ENCODE peak calls at places on chromosomes 3 and 15, in four cellular contexts. One of them, this sample, is unnamed.

GRCh38 chr15:62895139-62895866 is 147.2 kb upstream of the TPM1 start:
- DNase-seq in transverse colon: no peak
- DNase-seq in spleen: no peak
- DNase-seq in AG04450: peak
- DNase-seq in this sample: no peak

GRCh38 chr3:53082736-53083135 is 36.9 kb upstream of the SFMBT1 start:
- DNase-seq in transverse colon: no peak
- DNase-seq in spleen: no peak
- DNase-seq in AG04450: no peak
- DNase-seq in this sample: no peak

GRCh38 chr3:102182162-102182561 is 252.7 kb upstream of the ZPLD1 start:
- DNase-seq in transverse colon: no peak
- DNase-seq in spleen: no peak
- DNase-seq in AG04450: no peak
- DNase-seq in this sample: no peak

GRCh38 chr15:51842265-51842664 is 12.8 kb downstream of the TMOD3 start:
- DNase-seq in transverse colon: no peak
- DNase-seq in spleen: no peak
- DNase-seq in AG04450: no peak
- DNase-seq in this sample: no peak

GRCh38 chr3:123169492-123169929 is 32.2 kb upstream of the SEC22A start:
- DNase-seq in transverse colon: no peak
- DNase-seq in spleen: no peak
- DNase-seq in AG04450: no peak
- DNase-seq in this sample: no peak

GRCh38 chr3:194346035-194346434 is 5.1 kb downstream of the CPN2 start:
- DNase-seq in transverse colon: no peak
- DNase-seq in spleen: no peak
- DNase-seq in AG04450: no peak
- DNase-seq in this sample: no peak

GRCh38 chr3:112568642-112569041 is 6.8 kb downstream of the SLC35A5 start:
- DNase-seq in transverse colon: no peak
- DNase-seq in spleen: no peak
- DNase-seq in AG04450: no peak
- DNase-seq in this sample: no peak

GRCh38 chr15:85443593-85444328 is 63.4 kb downstream of the AKAP13 start:
- DNase-seq in transverse colon: no peak
- DNase-seq in spleen: no peak
- DNase-seq in AG04450: no peak
- DNase-seq in this sample: no peak

GRCh38 chr3:107247116-107247515 is 130.1 kb upstream of the CCDC54 start:
- DNase-seq in transverse colon: no peak
- DNase-seq in spleen: no peak
- DNase-seq in AG04450: no peak
- DNase-seq in this sample: no peak

GRCh38 chr3:9808345-9809037 is 1.6 kb upstream of the TTLL3 start:
- DNase-seq in transverse colon: peak
- DNase-seq in spleen: peak
- DNase-seq in AG04450: no peak
- DNase-seq in this sample: peak
- TF ChIP-seq CTCF in transverse colon: peak
- TF ChIP-seq CTCF in spleen: peak
- TF ChIP-seq CTCF in AG04450: peak
- TF ChIP-seq CTCF in this sample: no peak

DNA sequence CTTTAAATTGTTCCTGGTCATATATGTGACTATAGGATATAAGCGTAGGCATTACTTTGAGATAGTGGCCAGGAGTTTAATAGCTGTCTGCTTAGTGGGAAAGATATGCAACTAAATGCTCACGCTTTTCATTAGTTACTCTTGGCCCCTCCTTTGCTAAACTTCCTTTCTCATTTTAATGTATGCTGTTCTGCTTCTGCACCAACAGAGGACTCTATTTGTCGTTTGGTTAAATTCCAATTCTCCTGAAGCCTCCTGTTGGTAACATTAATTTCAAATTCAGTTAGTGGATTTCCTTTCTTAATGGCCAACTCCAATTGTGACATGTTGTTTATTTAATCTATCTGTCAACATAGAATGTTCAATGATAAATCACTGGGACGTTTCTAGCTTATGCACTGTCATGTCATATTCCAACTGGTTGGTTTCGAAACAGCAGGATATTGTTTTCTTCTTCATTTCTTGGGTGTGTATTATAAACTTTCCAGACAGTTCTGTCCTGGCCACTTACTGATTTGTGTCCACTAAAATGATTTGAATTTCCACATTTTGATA is 467.4 kb upstream of the BCHE start:
- DNase-seq in transverse colon: no peak
- DNase-seq in spleen: no peak
- DNase-seq in AG04450: no peak
- DNase-seq in this sample: no peak
- TF ChIP-seq CTCF in transverse colon: no peak
- TF ChIP-seq CTCF in spleen: no peak
- TF ChIP-seq CTCF in AG04450: no peak
- TF ChIP-seq CTCF in this sample: no peak

GRCh38 chr3:143358793-143359491 is 239.4 kb downstream of the CHST2 start:
- DNase-seq in transverse colon: no peak
- DNase-seq in spleen: no peak
- DNase-seq in AG04450: no peak
- DNase-seq in this sample: no peak

GRCh38 chr3:143360244-143360643 is 240.7 kb downstream of the CHST2 start:
- DNase-seq in transverse colon: no peak
- DNase-seq in spleen: no peak
- DNase-seq in AG04450: no peak
- DNase-seq in this sample: no peak

GRCh38 chr3:143361589-143361988 is 242.0 kb downstream of the CHST2 start:
- DNase-seq in transverse colon: no peak
- DNase-seq in spleen: no peak
- DNase-seq in AG04450: no peak
- DNase-seq in this sample: no peak

GRCh38 chr3:143354342-143354741 is 234.8 kb downstream of the CHST2 start:
- DNase-seq in transverse colon: no peak
- DNase-seq in spleen: no peak
- DNase-seq in AG04450: no peak
- DNase-seq in this sample: no peak

GRCh38 chr3:143358155-143358792 is 238.7 kb downstream of the CHST2 start:
- DNase-seq in transverse colon: no peak
- DNase-seq in spleen: no peak
- DNase-seq in AG04450: no peak
- DNase-seq in this sample: no peak
- TF ChIP-seq CTCF in transverse colon: no peak
- TF ChIP-seq CTCF in spleen: no peak
- TF ChIP-seq CTCF in AG04450: no peak
- TF ChIP-seq CTCF in this sample: no peak

GRCh38 chr3:20250314-20250713 is 64.3 kb upstream of the SGO1 start:
- DNase-seq in transverse colon: no peak
- DNase-seq in spleen: no peak
- DNase-seq in AG04450: no peak
- DNase-seq in this sample: no peak

GRCh38 chr3:20256144-20256543 is 70.1 kb upstream of the SGO1 start:
- DNase-seq in transverse colon: no peak
- DNase-seq in spleen: no peak
- DNase-seq in AG04450: no peak
- DNase-seq in this sample: no peak

GRCh38 chr3:20250786-20251185 is 64.8 kb upstream of the SGO1 start:
- DNase-seq in transverse colon: no peak
- DNase-seq in spleen: no peak
- DNase-seq in AG04450: no peak
- DNase-seq in this sample: no peak

GRCh38 chr3:20258371-20258770 is 72.4 kb upstream of the SGO1 start:
- DNase-seq in transverse colon: no peak
- DNase-seq in spleen: no peak
- DNase-seq in AG04450: no peak
- DNase-seq in this sample: no peak

DNA sequence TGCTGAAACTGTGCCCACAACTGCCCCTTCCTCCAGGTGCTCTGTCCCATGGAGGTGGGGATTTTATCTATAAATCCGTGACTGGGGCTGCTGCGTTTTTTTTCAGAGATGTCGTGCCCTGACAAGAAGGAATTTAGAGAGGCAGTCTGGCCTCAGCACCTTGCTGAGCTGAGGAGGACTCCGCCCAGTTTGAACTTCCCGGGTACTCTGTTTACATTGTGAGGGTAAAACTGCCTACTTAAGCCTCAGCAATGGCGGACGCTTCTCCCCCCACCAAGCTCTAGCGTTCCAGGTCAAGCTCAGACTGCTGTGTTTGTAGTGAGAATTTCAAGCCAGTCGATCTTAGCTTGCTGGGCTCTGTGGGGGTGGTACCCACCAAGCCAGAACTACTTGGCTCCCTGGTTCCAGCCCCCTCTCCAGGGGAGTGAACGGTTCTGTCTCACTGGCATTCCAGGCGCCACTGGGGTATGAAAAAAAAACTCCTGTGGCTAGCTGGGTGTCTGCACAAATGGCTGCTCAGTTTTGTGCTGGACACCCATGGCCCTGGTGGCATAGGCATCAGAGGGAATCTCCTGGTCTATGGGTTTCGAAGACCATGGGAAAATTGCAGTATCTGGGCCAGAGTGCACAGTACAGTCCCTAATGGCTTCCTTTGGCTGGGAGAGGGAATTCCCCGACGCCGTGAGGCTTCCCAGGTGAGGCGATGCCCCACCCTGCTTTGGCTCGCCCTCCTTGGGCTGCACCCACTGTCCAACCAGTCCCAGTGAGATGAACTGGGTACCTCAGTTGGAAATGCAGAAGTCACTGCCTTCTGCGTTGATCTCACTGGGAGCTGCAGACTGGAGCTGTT is 68.5 kb upstream of the SGO1 start:
- DNase-seq in transverse colon: no peak
- DNase-seq in spleen: no peak
- DNase-seq in AG04450: no peak
- DNase-seq in this sample: no peak
- TF ChIP-seq CTCF in transverse colon: no peak
- TF ChIP-seq CTCF in spleen: no peak
- TF ChIP-seq CTCF in AG04450: no peak
- TF ChIP-seq CTCF in this sample: no peak

DNA sequence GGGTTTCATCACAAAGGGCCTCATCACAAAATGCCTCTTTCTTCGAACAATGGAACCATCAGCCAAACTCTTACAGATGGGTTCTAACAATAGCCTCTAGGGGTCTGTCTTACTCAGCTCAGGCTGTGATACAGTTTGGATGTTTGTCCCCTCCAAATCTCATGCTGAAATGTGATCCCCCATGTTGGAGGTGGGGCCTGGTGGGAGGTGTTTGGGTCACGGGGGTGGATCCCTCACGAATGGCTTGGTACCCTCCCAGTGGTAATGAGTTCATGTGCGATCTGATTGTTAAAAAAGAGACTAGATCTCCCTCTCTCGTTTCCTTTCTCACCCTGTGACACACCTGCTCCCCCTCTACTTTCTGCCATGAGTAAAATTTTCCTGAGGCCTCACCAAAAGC is 47.9 kb upstream of the LIPC start:
- DNase-seq in transverse colon: no peak
- DNase-seq in spleen: no peak
- DNase-seq in AG04450: no peak
- DNase-seq in this sample: no peak
- TF ChIP-seq CTCF in transverse colon: no peak
- TF ChIP-seq CTCF in spleen: no peak
- TF ChIP-seq CTCF in AG04450: no peak
- TF ChIP-seq CTCF in this sample: no peak

GRCh38 chr3:136251511-136251910 is 1.4 kb downstream of the PCCB start:
- DNase-seq in transverse colon: no peak
- DNase-seq in spleen: no peak
- DNase-seq in AG04450: no peak
- DNase-seq in this sample: no peak

GRCh38 chr3:136250226-136250861 is at the start of gene PCCB:
- DNase-seq in transverse colon: peak
- DNase-seq in spleen: peak
- DNase-seq in AG04450: peak
- DNase-seq in this sample: peak

GRCh38 chr3:136249091-136249490 is 1.0 kb upstream of the PCCB start:
- DNase-seq in transverse colon: no peak
- DNase-seq in spleen: no peak
- DNase-seq in AG04450: no peak
- DNase-seq in this sample: no peak

GRCh38 chr3:136249593-136250225 is 431 bp upstream of the PCCB start:
- DNase-seq in transverse colon: no peak
- DNase-seq in spleen: no peak
- DNase-seq in AG04450: no peak
- DNase-seq in this sample: no peak

GRCh38 chr3:136250862-136251460 is 821 bp downstream of the PCCB start:
- DNase-seq in transverse colon: peak
- DNase-seq in spleen: peak
- DNase-seq in AG04450: no peak
- DNase-seq in this sample: peak
- TF ChIP-seq CTCF in transverse colon: no peak
- TF ChIP-seq CTCF in spleen: no peak
- TF ChIP-seq CTCF in AG04450: peak
- TF ChIP-seq CTCF in this sample: peak

GRCh38 chr15:34851007-34851406 is 55.7 kb upstream of the ACTC1 start:
- DNase-seq in transverse colon: no peak
- DNase-seq in spleen: no peak
- DNase-seq in AG04450: no peak
- DNase-seq in this sample: no peak
- TF ChIP-seq CTCF in transverse colon: no peak
- TF ChIP-seq CTCF in spleen: no peak
- TF ChIP-seq CTCF in AG04450: no peak
- TF ChIP-seq CTCF in this sample: no peak

GRCh38 chr15:37134699-37135131 is 34.4 kb upstream of the MEIS2 start:
- DNase-seq in transverse colon: no peak
- DNase-seq in spleen: no peak
- DNase-seq in AG04450: no peak
- DNase-seq in this sample: no peak
- TF ChIP-seq CTCF in transverse colon: peak
- TF ChIP-seq CTCF in spleen: peak
- TF ChIP-seq CTCF in AG04450: peak
- TF ChIP-seq CTCF in this sample: peak

This sample was measured in HFF-Myc.